ENCODE peak calls at places on chromosomes 6 and 20, in four cellular contexts. One of them, this sample, is unnamed.

GRCh38 chr6:13251242-13251641 is 77.1 kb downstream of the TBC1D7 start:
- DNase-seq in astrocyte: no peak
- DNase-seq in OCI-LY7: no peak
- DNase-seq in hepatocyte: no peak
- DNase-seq in this sample: no peak

GRCh38 chr6:125989631-125990030 is 3.3 kb downstream of the TRMT11 start:
- DNase-seq in OCI-LY7: no peak
- DNase-seq in hepatocyte: no peak
- DNase-seq in astrocyte: peak; percentile 6
- DNase-seq in this sample: no peak

GRCh38 chr6:37507690-37508421 is 8.2 kb upstream of the CCDC167 start:
- DNase-seq in OCI-LY7: peak; percentile 76
- DNase-seq in astrocyte: no peak
- DNase-seq in hepatocyte: no peak
- DNase-seq in this sample: no peak

GRCh38 chr6:82111114-82111513 is 136.4 kb downstream of the IBTK start:
- DNase-seq in hepatocyte: no peak
- DNase-seq in astrocyte: no peak
- DNase-seq in OCI-LY7: no peak
- DNase-seq in this sample: no peak

GRCh38 chr6:105492706-105493673 is 90.1 kb upstream of the PREP start:
- DNase-seq in hepatocyte: peak; percentile 42
- DNase-seq in OCI-LY7: no peak
- DNase-seq in astrocyte: peak; percentile 23
- DNase-seq in this sample: no peak

GRCh38 chr20:47568019-47568418 is 66.3 kb downstream of the NCOA3 start:
- DNase-seq in hepatocyte: peak; percentile 28
- DNase-seq in OCI-LY7: no peak
- DNase-seq in astrocyte: peak; percentile 99
- DNase-seq in this sample: no peak

GRCh38 chr6:140051521-140052455 is 677.3 kb upstream of the CITED2 start:
- DNase-seq in astrocyte: peak; percentile 99
- DNase-seq in OCI-LY7: no peak
- DNase-seq in hepatocyte: no peak
- DNase-seq in this sample: peak; percentile 96

GRCh38 chr20:19026121-19026878 is 186.1 kb upstream of the SLC24A3 start:
- DNase-seq in astrocyte: no peak
- DNase-seq in hepatocyte: peak; percentile 21
- DNase-seq in OCI-LY7: no peak
- DNase-seq in this sample: no peak

GRCh38 chr6:28880894-28881780 is 42.6 kb downstream of the TRIM27 start:
- DNase-seq in astrocyte: peak; percentile 34
- DNase-seq in hepatocyte: peak; percentile 82
- DNase-seq in OCI-LY7: peak; percentile 72
- DNase-seq in this sample: no peak

GRCh38 chr20:62104791-62105345 is 17.4 kb upstream of the LSM14B start:
- DNase-seq in astrocyte: no peak
- DNase-seq in hepatocyte: peak; percentile 54
- DNase-seq in OCI-LY7: no peak
- DNase-seq in this sample: no peak

GRCh38 chr6:43178150-43178549 is 3.8 kb upstream of the CUL9 start:
- DNase-seq in hepatocyte: no peak
- DNase-seq in OCI-LY7: no peak
- DNase-seq in astrocyte: no peak
- DNase-seq in this sample: no peak

GRCh38 chr6:17724341-17724740 is 17.6 kb upstream of the NUP153 start:
- DNase-seq in astrocyte: no peak
- DNase-seq in OCI-LY7: no peak
- DNase-seq in hepatocyte: no peak
- DNase-seq in this sample: no peak

GRCh38 chr20:16581241-16581640 is 8.0 kb upstream of the KIF16B start:
- DNase-seq in OCI-LY7: no peak
- DNase-seq in hepatocyte: no peak
- DNase-seq in astrocyte: no peak
- DNase-seq in this sample: no peak

GRCh38 chr6:150788135-150788534 is 77.4 kb upstream of the MTHFD1L start:
- DNase-seq in OCI-LY7: peak; percentile 70
- DNase-seq in astrocyte: no peak
- DNase-seq in hepatocyte: no peak
- DNase-seq in this sample: no peak

GRCh38 chr6:41576667-41577066 is 30.5 kb downstream of the FOXP4 start:
- DNase-seq in OCI-LY7: no peak
- DNase-seq in astrocyte: no peak
- DNase-seq in hepatocyte: no peak
- DNase-seq in this sample: no peak

GRCh38 chr20:48234951-48235350 is 449.7 kb upstream of the SULF2 start:
- DNase-seq in hepatocyte: no peak
- DNase-seq in OCI-LY7: no peak
- DNase-seq in astrocyte: no peak
- DNase-seq in this sample: no peak

GRCh38 chr6:169529931-169530761 is 171.7 kb downstream of the WDR27 start:
- DNase-seq in hepatocyte: no peak
- DNase-seq in astrocyte: peak; percentile 95
- DNase-seq in OCI-LY7: no peak
- DNase-seq in this sample: no peak

GRCh38 chr6:136791296-136792065 is 796 bp downstream of the MAP3K5 start:
- DNase-seq in astrocyte: peak; percentile 46
- DNase-seq in OCI-LY7: peak; percentile 81
- DNase-seq in hepatocyte: peak; percentile 71
- DNase-seq in this sample: no peak

GRCh38 chr6:131523988-131524673 is 48.9 kb upstream of the ARG1 start:
- DNase-seq in hepatocyte: no peak
- DNase-seq in OCI-LY7: no peak
- DNase-seq in astrocyte: no peak
- DNase-seq in this sample: no peak

GRCh38 chr20:8183526-8183925 is 51.5 kb downstream of the PLCB1 start:
- DNase-seq in hepatocyte: no peak
- DNase-seq in astrocyte: peak; percentile 13
- DNase-seq in OCI-LY7: no peak
- DNase-seq in this sample: no peak

GRCh38 chr6:118968416-118968815 is 33.5 kb upstream of the MCM9 start:
- DNase-seq in OCI-LY7: peak; percentile 5
- DNase-seq in astrocyte: no peak
- DNase-seq in hepatocyte: peak; percentile 60
- DNase-seq in this sample: no peak

GRCh38 chr20:44019638-44020335 is 105.1 kb downstream of the TOX2 start:
- DNase-seq in OCI-LY7: no peak
- DNase-seq in astrocyte: peak; percentile 19
- DNase-seq in hepatocyte: no peak
- DNase-seq in this sample: no peak

GRCh38 chr6:121305957-121306607 is 28.2 kb downstream of the TBC1D32 start:
- DNase-seq in hepatocyte: peak; percentile 49
- DNase-seq in OCI-LY7: peak; percentile 30
- DNase-seq in astrocyte: peak; percentile 16
- DNase-seq in this sample: peak; percentile 11

GRCh38 chr6:9404351-9405146 is 969.2 kb upstream of the SLC35B3 start:
- DNase-seq in OCI-LY7: no peak
- DNase-seq in hepatocyte: no peak
- DNase-seq in astrocyte: peak; percentile 39
- DNase-seq in this sample: no peak

GRCh38 chr20:11499235-11499634 is 418.5 kb upstream of the BTBD3 start:
- DNase-seq in hepatocyte: no peak
- DNase-seq in OCI-LY7: no peak
- DNase-seq in astrocyte: peak; percentile 18
- DNase-seq in this sample: no peak

GRCh38 chr6:143337201-143337949 is 113.1 kb downstream of the ADAT2 start:
- DNase-seq in hepatocyte: peak; percentile 38
- DNase-seq in astrocyte: no peak
- DNase-seq in OCI-LY7: peak; percentile 47
- DNase-seq in this sample: peak; percentile 52

GRCh38 chr6:159877256-159877808 is 13.5 kb upstream of the MAS1 start:
- DNase-seq in OCI-LY7: no peak
- DNase-seq in astrocyte: no peak
- DNase-seq in hepatocyte: no peak
- DNase-seq in this sample: no peak

GRCh38 chr6:159878341-159878740 is 12.4 kb upstream of the MAS1 start:
- DNase-seq in astrocyte: no peak
- DNase-seq in hepatocyte: no peak
- DNase-seq in OCI-LY7: no peak
- DNase-seq in this sample: no peak

GRCh38 chr6:159874475-159874874 is 16.3 kb upstream of the MAS1 start:
- DNase-seq in astrocyte: peak; percentile 25
- DNase-seq in hepatocyte: no peak
- DNase-seq in OCI-LY7: no peak
- DNase-seq in this sample: no peak

GRCh38 chr6:159871911-159872310 is 18.9 kb upstream of the MAS1 start:
- DNase-seq in hepatocyte: no peak
- DNase-seq in OCI-LY7: no peak
- DNase-seq in astrocyte: peak; percentile 34
- DNase-seq in this sample: no peak

GRCh38 chr6:159875194-159875593 is 15.6 kb upstream of the MAS1 start:
- DNase-seq in astrocyte: no peak
- DNase-seq in hepatocyte: no peak
- DNase-seq in OCI-LY7: peak; percentile 24
- DNase-seq in this sample: no peak
- H2AFZ ChIP-seq in astrocyte: no peak overlapping the region
- H2AFZ ChIP-seq in hepatocyte: no peak overlapping the region
- H2AFZ ChIP-seq in OCI-LY7: no peak overlapping the region
- H2AFZ ChIP-seq in this sample: no peak overlapping the region

GRCh38 chr6:116393430-116393829 is 22.7 kb downstream of the DSE start:
- DNase-seq in OCI-LY7: no peak
- DNase-seq in hepatocyte: no peak
- DNase-seq in astrocyte: no peak
- DNase-seq in this sample: no peak
- TF ChIP-seq CTCF in OCI-LY7: peak; percentile 62
- TF ChIP-seq CTCF in hepatocyte: no peak
- TF ChIP-seq CTCF in astrocyte: no peak
- TF ChIP-seq CTCF in this sample: peak; percentile 19

DNA sequence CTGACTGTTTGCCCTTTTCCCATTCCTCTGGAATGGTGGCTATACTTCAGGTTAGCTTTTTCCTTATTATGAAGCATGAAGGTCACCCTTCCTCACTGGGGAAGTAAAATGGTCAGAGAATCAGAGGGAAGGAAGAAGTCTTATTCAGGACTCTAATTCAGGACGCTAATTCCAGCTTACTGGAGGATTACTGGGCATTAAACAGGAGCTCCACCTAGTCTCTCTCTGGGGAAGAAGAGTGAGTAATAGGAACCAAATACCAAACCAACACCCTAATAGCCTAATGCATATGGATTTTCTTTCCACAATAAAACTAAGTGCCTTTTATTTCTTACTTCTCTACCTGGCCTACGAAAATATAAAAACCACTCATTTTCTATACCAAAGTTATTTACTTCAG is 10.1 kb downstream of the CRISP1 start:
- DNase-seq in hepatocyte: no peak
- DNase-seq in astrocyte: no peak
- DNase-seq in OCI-LY7: no peak
- DNase-seq in this sample: no peak
- H3K4me3 ChIP-seq in hepatocyte: no peak overlapping the region
- H3K4me3 ChIP-seq in astrocyte: no peak overlapping the region
- H3K4me3 ChIP-seq in OCI-LY7: no peak overlapping the region
- H3K4me3 ChIP-seq in this sample: no peak overlapping the region

GRCh38 chr20:58150772-58151171 is 77.7 kb downstream of the ANKRD60 start:
- DNase-seq in hepatocyte: peak; percentile 46
- DNase-seq in OCI-LY7: no peak
- DNase-seq in astrocyte: no peak
- DNase-seq in this sample: no peak
- H2AFZ ChIP-seq in hepatocyte: no peak overlapping the region
- H2AFZ ChIP-seq in OCI-LY7: no peak overlapping the region
- H2AFZ ChIP-seq in astrocyte: no peak overlapping the region
- H2AFZ ChIP-seq in this sample: no peak overlapping the region

GRCh38 chr6:96900873-96901272 is 3.2 kb upstream of the NDUFAF4 start:
- DNase-seq in astrocyte: no peak
- DNase-seq in hepatocyte: no peak
- DNase-seq in OCI-LY7: no peak
- DNase-seq in this sample: no peak

GRCh38 chr6:96899599-96899998 is 1.9 kb upstream of the NDUFAF4 start:
- DNase-seq in astrocyte: no peak
- DNase-seq in OCI-LY7: no peak
- DNase-seq in hepatocyte: no peak
- DNase-seq in this sample: no peak

GRCh38 chr6:96897396-96898240 is at the start of gene NDUFAF4:
- DNase-seq in OCI-LY7: peak; percentile 96
- DNase-seq in hepatocyte: peak; percentile 98
- DNase-seq in astrocyte: peak; percentile 81
- DNase-seq in this sample: peak; percentile 71

GRCh38 chr6:96898241-96898851 is 655 bp upstream of the NDUFAF4 start:
- DNase-seq in astrocyte: peak; percentile 12
- DNase-seq in hepatocyte: no peak
- DNase-seq in OCI-LY7: peak; percentile 15
- DNase-seq in this sample: no peak

GRCh38 chr6:96899019-96899418 is 1.3 kb upstream of the NDUFAF4 start:
- DNase-seq in OCI-LY7: peak; percentile 40
- DNase-seq in hepatocyte: peak; percentile 63
- DNase-seq in astrocyte: peak; percentile 27
- DNase-seq in this sample: no peak
- TF ChIP-seq CTCF in OCI-LY7: peak; percentile 73
- TF ChIP-seq CTCF in hepatocyte: peak; percentile 72
- TF ChIP-seq CTCF in astrocyte: peak; percentile 53
- TF ChIP-seq CTCF in this sample: peak; percentile 46

GRCh38 chr6:152948150-152948768 is 34.6 kb downstream of the FBXO5 start:
- DNase-seq in astrocyte: peak; percentile 8
- DNase-seq in hepatocyte: peak; percentile 55
- DNase-seq in OCI-LY7: peak; percentile 53
- DNase-seq in this sample: no peak
- H3K4me3 ChIP-seq in astrocyte: no peak overlapping the region
- H3K4me3 ChIP-seq in hepatocyte: no peak overlapping the region
- H3K4me3 ChIP-seq in OCI-LY7: no peak overlapping the region
- H3K4me3 ChIP-seq in this sample: no peak overlapping the region

This sample was measured in keratinocyte.